ENCODE peak calls at places on chromosome 21, in six cellular contexts. N is endothelial cell; T is HAP-1; V is ovary; J is activated naive CD4-positive, alpha-beta T cell treated with anti-CD3 and anti-CD28 coated beads, Interleukin-2, amount 50 U/mL, for 16 hours; X is pancreas. K is an unnamed sample.

GRCh38 chr21:44353200-44353970 is at the start of gene TRPM2:
- DNase-seq in T (no peak), X (no peak), V (no peak), J (peak), N (no peak), K (peak)

GRCh38 chr21:45869121-45870007 is 112.2 kb upstream of the COL6A1 start:
- DNase-seq in T (no peak), V (no peak), X (no peak), J (no peak), N (no peak), K (no peak)

GRCh38 chr21:29033301-29033700 is 8.8 kb downstream of the USP16 start:
- DNase-seq in N (no peak), V (no peak), J (no peak), T (no peak), X (no peak), K (no peak)

GRCh38 chr21:38806153-38806941 is 618 bp downstream of the ETS2 start:
- DNase-seq in N (peak), X (peak), J (peak), V (peak), T (no peak), K (peak)

GRCh38 chr21:31318971-31319370 is 25.1 kb downstream of the TIAM1 start:
- DNase-seq in V (no peak), T (no peak), X (no peak), N (no peak), J (no peak), K (no peak)

GRCh38 chr21:45923146-45923545 is 58.4 kb upstream of the COL6A1 start:
- DNase-seq in V (peak), T (peak), J (peak), N (peak), X (peak), K (peak)

GRCh38 chr21:44712203-44713028 is 1.0 kb upstream of the TSPEAR start:
- DNase-seq in T (no peak), V (no peak), J (no peak), X (no peak), N (no peak), K (no peak)

GRCh38 chr21:32544697-32545096 is 40.6 kb downstream of the TCP10L start:
- DNase-seq in T (no peak), N (no peak), X (no peak), J (no peak), V (no peak), K (no peak)

GRCh38 chr21:41899431-41900202 is 20.5 kb upstream of the PRDM15 start:
- DNase-seq in J (peak), X (no peak), V (no peak), N (no peak), T (no peak), K (no peak)

GRCh38 chr21:39452207-39452964 is 616 bp downstream of the SH3BGR start:
- DNase-seq in T (no peak), V (no peak), X (no peak), N (no peak), J (no peak), K (no peak)

GRCh38 chr21:42653492-42654061 is at the start of gene PDE9A:
- DNase-seq in J (peak), X (peak), N (peak), V (peak), T (peak), K (no peak)

GRCh38 chr21:46052703-46053651 is 44.9 kb upstream of the COL6A2 start:
- DNase-seq in N (no peak), V (no peak), X (no peak), T (no peak), J (peak), K (peak)

GRCh38 chr21:44272231-44272858 is 10.6 kb upstream of the DNMT3L start:
- DNase-seq in J (no peak), X (no peak), N (no peak), V (no peak), T (no peak), K (peak)

GRCh38 chr21:36330904-36331303 is 10.9 kb downstream of the MORC3 start:
- DNase-seq in N (peak), T (peak), J (peak), X (peak), V (peak), K (no peak)

GRCh38 chr21:42413500-42413899 is 9.8 kb downstream of the UBASH3A start:
- DNase-seq in N (no peak), T (no peak), V (no peak), X (no peak), J (no peak), K (no peak)

GRCh38 chr21:29085106-29085752 is 11.8 kb upstream of the CCT8 start:
- DNase-seq in T (no peak), N (no peak), V (no peak), J (no peak), X (no peak), K (no peak)

GRCh38 chr21:38433516-38433915 is 64.8 kb downstream of the ERG start:
- DNase-seq in N (no peak), T (no peak), V (no peak), J (no peak), X (no peak), K (no peak)

GRCh38 chr21:41282412-41282811 is 34.2 kb upstream of the FAM3B start:
- DNase-seq in X (no peak), V (no peak), T (no peak), J (no peak), N (no peak), K (no peak)

GRCh38 chr21:43597052-43597451 is 62.2 kb downstream of the HSF2BP start:
- DNase-seq in N (no peak), T (no peak), V (no peak), J (no peak), X (no peak), K (no peak)

GRCh38 chr21:29511076-29511475 is 212.4 kb downstream of the BACH1 start:
- DNase-seq in V (no peak), J (no peak), T (no peak), X (no peak), N (no peak), K (no peak)

GRCh38 chr21:44301961-44302406 is 2.1 kb downstream of the PFKL start:
- DNase-seq in V (no peak), T (no peak), X (peak), N (no peak), J (no peak), K (no peak)

GRCh38 chr21:45724345-45724961 is 80.9 kb downstream of the PCBP3 start:
- DNase-seq in N (no peak), T (no peak), J (no peak), X (no peak), V (no peak), K (no peak)

GRCh38 chr21:43707462-43707861 is 11.5 kb upstream of the PDXK start:
- DNase-seq in V (no peak), J (no peak), N (no peak), T (no peak), X (no peak), K (no peak)

GRCh38 chr21:29267666-29268065 is 31.1 kb upstream of the BACH1 start:
- DNase-seq in V (no peak), T (no peak), J (no peak), X (no peak), N (no peak), K (no peak)

GRCh38 chr21:37193676-37194075 is 73.5 kb downstream of the VPS26C start:
- DNase-seq in N (no peak), V (no peak), J (no peak), X (no peak), T (no peak), K (no peak)

GRCh38 chr21:44448651-44449131 is 6.6 kb upstream of the LRRC3 start:
- DNase-seq in V (no peak), X (no peak), N (peak), J (no peak), T (no peak), K (no peak)

GRCh38 chr21:32090961-32091360 is 187.9 kb downstream of the MIS18A start:
- DNase-seq in N (no peak), V (no peak), J (no peak), X (no peak), T (no peak), K (no peak)

GRCh38 chr21:34878940-34879339 is 170.2 kb downstream of the RUNX1 start:
- DNase-seq in X (no peak), V (no peak), J (no peak), T (no peak), N (no peak), K (no peak)

GRCh38 chr21:42847051-42847707 is 32.2 kb downstream of the WDR4 start:
- DNase-seq in N (no peak), J (no peak), T (no peak), X (no peak), V (no peak), K (peak)

GRCh38 chr21:46119565-46120271 is 21.8 kb downstream of the COL6A2 start:
- DNase-seq in T (no peak), X (no peak), V (no peak), J (peak), N (no peak), K (no peak)

GRCh38 chr21:26115346-26115745 is 55.2 kb downstream of the APP start:
- DNase-seq in J (no peak), X (no peak), N (no peak), T (no peak), V (no peak), K (no peak)

GRCh38 chr21:45469273-45470086 is 64.5 kb downstream of the COL18A1 start:
- DNase-seq in V (no peak), N (no peak), X (no peak), J (no peak), T (no peak), K (peak)

GRCh38 chr21:42358937-42359336 is 7.4 kb downstream of the TFF1 start:
- DNase-seq in X (no peak), N (no peak), T (no peak), V (no peak), J (no peak), K (no peak)

GRCh38 chr21:26717146-26717739 is 128.0 kb downstream of the ADAMTS1 start:
- DNase-seq in J (no peak), X (no peak), N (no peak), T (peak), V (no peak), K (no peak)

GRCh38 chr21:45118099-45118498 is 43.7 kb downstream of the ADARB1 start:
- DNase-seq in V (no peak), T (no peak), X (no peak), J (no peak), N (no peak), K (no peak)

GRCh38 chr21:45533731-45534571 is 8.3 kb downstream of the SLC19A1 start:
- DNase-seq in J (peak), V (peak), T (no peak), X (no peak), N (no peak), K (peak)

GRCh38 chr21:45994738-45995685 is 13.4 kb downstream of the COL6A1 start:
- DNase-seq in T (no peak), N (peak), J (peak), V (no peak), X (no peak), K (no peak)

GRCh38 chr21:42524341-42525227 is 10.9 kb downstream of the SLC37A1 start:
- DNase-seq in X (peak), T (peak), V (peak), J (no peak), N (no peak), K (no peak)

GRCh38 chr21:32916522-32917099 is 109.1 kb upstream of the OLIG2 start:
- DNase-seq in T (no peak), V (no peak), N (no peak), J (no peak), X (no peak), K (no peak)